ENCODE peak calls at places on chromosomes 7 and 10, in six cellular contexts. K is RCC 7860; C is effector CD4-positive, alpha-beta T cell; W is NCI-H460; P is left cardiac atrium; D is stimulated activated CD4-positive, alpha-beta T cell treated with anti-CD3 and anti-CD28 coated beads, Interleukin-2, amount 100 ng/mL, for 4 hours. Z is an unnamed sample.

GRCh38 chr10:30456262-30456661 is 22.3 kb downstream of the MAP3K8 start:
- DNase-seq in P (no peak), K (no peak), W (no peak), D (no peak), C (peak; percentile 18), Z (no peak)

GRCh38 chr10:60921631-60922030 is 22.4 kb downstream of the RHOBTB1 start:
- DNase-seq in D (no peak), P (no peak), W (no peak), C (no peak), K (no peak), Z (no peak)

GRCh38 chr10:102154466-102155116 is 2.4 kb downstream of the NOLC1 start:
- DNase-seq in C (no peak), W (no peak), D (no peak), P (no peak), K (no peak), Z (no peak)

GRCh38 chr7:74466196-74466813 is 12.6 kb downstream of the GTF2IRD1 start:
- DNase-seq in C (no peak), K (no peak), D (no peak), W (no peak), P (peak; percentile 67), Z (no peak)

GRCh38 chr7:1999278-1999984 is 233.3 kb downstream of the MAD1L1 start:
- DNase-seq in W (no peak), D (no peak), K (no peak), C (no peak), P (no peak), Z (no peak)

GRCh38 chr10:92756233-92757065 is 66.7 kb downstream of the HHEX start:
- DNase-seq in D (no peak), C (no peak), K (no peak), P (no peak), W (peak; percentile 84), Z (peak; percentile 99)

GRCh38 chr10:22505923-22506685 is 160.8 kb downstream of the SPAG6 start:
- DNase-seq in P (no peak), K (no peak), C (no peak), W (no peak), D (peak; percentile 44), Z (no peak)

GRCh38 chr7:47878662-47879061 is 69.6 kb downstream of the PKD1L1 start:
- DNase-seq in K (no peak), C (no peak), D (no peak), W (no peak), P (peak; percentile 38), Z (no peak)

GRCh38 chr10:30088178-30088577 is 28.8 kb upstream of the JCAD start:
- DNase-seq in C (no peak), K (no peak), D (no peak), P (no peak), W (no peak), Z (no peak)

GRCh38 chr10:75400769-75401568 is 595 bp downstream of the ZNF503 start:
- DNase-seq in C (no peak), D (no peak), K (peak; percentile 45), P (peak; percentile 75), W (no peak), Z (no peak)